ENCODE peak calls at places on chromosomes 3 and 15, in nine cellular contexts. W is colonic mucosa, U is prostate gland, X is left ventricle myocardium inferior, C is aorta, P is breast epithelium, Q is transverse colon, J is mammary epithelial cell, R is GM23338. I is an unnamed sample.
A peak's percentile ranks its signal among the peaks of the same experiment; 100 is the strongest.

GRCh38 chr15:28881170-28881569 is 4.6 kb upstream of the APBA2 start:
- DNase-seq in W (no peak), U (no peak), X (no peak), C (peak; percentile 31), P (no peak), Q (no peak), J (no peak), R (no peak), I (no peak)

GRCh38 chr15:68203956-68204355 is 1.2 kb downstream of the CALML4 start:
- DNase-seq in W (no peak), U (no peak), X (no peak), C (no peak), P (no peak), Q (no peak), J (no peak), R (no peak), I (no peak)

GRCh38 chr3:197468866-197469382 is 86.8 kb downstream of the BDH1 start:
- DNase-seq in W (peak; percentile 50), U (peak; percentile 63), X (no peak), C (no peak), P (no peak), Q (peak; percentile 53), J (no peak), R (no peak), I (no peak)

GRCh38 chr15:99550077-99550476 is 15.7 kb upstream of the MEF2A start:
- DNase-seq in W (no peak), U (no peak), X (no peak), C (no peak), P (no peak), Q (no peak), J (no peak), R (no peak), I (no peak)

GRCh38 chr3:130897316-130897715 is 3.4 kb downstream of the ATP2C1 start:
- DNase-seq in W (no peak), U (no peak), X (no peak), C (no peak), P (no peak), Q (no peak), J (no peak), R (peak; percentile 14), I (no peak)

GRCh38 chr15:78076231-78077052 is 1.1 kb downstream of the TBC1D2B start:
- DNase-seq in W (no peak), U (no peak), X (no peak), C (no peak), P (no peak), Q (no peak), J (no peak), R (peak; percentile 31), I (no peak)

GRCh38 chr15:66404532-66404931 is 17.8 kb downstream of the MAP2K1 start:
- DNase-seq in W (no peak), U (no peak), X (no peak), C (no peak), P (no peak), Q (no peak), J (no peak), R (peak; percentile 95), I (no peak)

GRCh38 chr3:193594946-193595689 is 2.1 kb downstream of the OPA1 start:
- DNase-seq in W (no peak), U (no peak), X (no peak), C (no peak), P (no peak), Q (no peak), J (no peak), R (peak; percentile 42), I (no peak)

GRCh38 chr3:127689266-127689860 is 16.6 kb downstream of the ABTB1 start:
- DNase-seq in W (no peak), U (no peak), X (peak; percentile 7), C (peak; percentile 65), P (no peak), Q (peak; percentile 3), J (no peak), R (no peak), I (peak; percentile 12)

GRCh38 chr3:13189639-13190375 is 116.6 kb upstream of the IQSEC1 start:
- DNase-seq in W (no peak), U (no peak), X (no peak), C (peak; percentile 70), P (no peak), Q (no peak), J (peak; percentile 28), R (no peak), I (peak; percentile 13)

GRCh38 chr15:100723323-100723801 is 121.0 kb downstream of the ASB7 start:
- DNase-seq in W (peak; percentile 11), U (peak; percentile 66), X (no peak), C (no peak), P (peak; percentile 37), Q (no peak), J (peak; percentile 73), R (no peak), I (no peak)

GRCh38 chr3:184538600-184539431 is 22.8 kb upstream of the EPHB3 start:
- DNase-seq in W (peak; percentile 8), U (no peak), X (no peak), C (peak; percentile 42), P (no peak), Q (no peak), J (no peak), R (no peak), I (no peak)
- H3K4me1 ChIP-seq in W (no peaks in the 10 kb centered on the region), U (no peaks in the 10 kb centered on the region), X (peaks cover 2% of the 10 kb centered on the region), C (no peaks in the 10 kb centered on the region), P (no peaks in the 10 kb centered on the region), Q (peaks cover 1% of the 10 kb centered on the region), J (peaks cover 1% of the 10 kb centered on the region), R (peaks cover 8% of the 10 kb centered on the region), I (peaks cover 1% of the 10 kb centered on the region)

GRCh38 chr3:184165548-184165947 is 9.1 kb upstream of the AP2M1 start:
- DNase-seq in W (no peak), U (no peak), X (no peak), C (no peak), P (no peak), Q (no peak), J (no peak), R (no peak), I (no peak)

GRCh38 chr3:184166671-184167070 is 8.0 kb upstream of the AP2M1 start:
- DNase-seq in W (no peak), U (no peak), X (no peak), C (no peak), P (no peak), Q (no peak), J (no peak), R (no peak), I (no peak)

GRCh38 chr3:184169896-184170875 is 4.5 kb upstream of the AP2M1 start:
- DNase-seq in W (no peak), U (no peak), X (no peak), C (peak; percentile 69), P (no peak), Q (no peak), J (no peak), R (peak; percentile 36), I (no peak)

GRCh38 chr3:184168363-184169120 is 6.1 kb upstream of the AP2M1 start:
- DNase-seq in W (no peak), U (no peak), X (no peak), C (no peak), P (no peak), Q (no peak), J (no peak), R (no peak), I (no peak)

DNA sequence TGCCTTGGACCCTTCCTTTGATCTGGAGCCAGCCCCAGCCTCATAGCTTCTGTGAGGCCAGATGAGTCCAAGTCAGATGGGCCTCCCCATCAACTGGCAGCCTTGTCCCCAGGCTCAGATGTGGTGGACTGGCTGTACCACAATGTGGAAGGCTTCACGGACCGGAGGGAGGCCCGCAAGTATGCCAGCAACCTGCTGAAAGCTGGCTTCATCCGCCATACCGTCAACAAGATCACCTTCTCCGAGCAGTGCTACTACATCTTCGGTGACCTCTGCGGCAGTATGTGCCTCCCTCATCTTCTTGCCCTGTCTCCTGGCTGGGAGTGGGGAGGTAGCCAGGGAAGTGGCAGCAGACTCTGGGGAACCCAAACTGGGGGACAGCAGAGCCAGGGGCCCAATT is 6.9 kb upstream of the AP2M1 start:
- DNase-seq in W (no peak), U (no peak), X (no peak), C (no peak), P (no peak), Q (no peak), J (no peak), R (no peak), I (no peak)
- H3K36me3 ChIP-seq in W (peaks cover 27% of the 10 kb centered on the region), U (peaks cover 50% of the 10 kb centered on the region), X (peaks cover 96% of the 10 kb centered on the region), C (peaks cover 6% of the 10 kb centered on the region), P (peaks cover 9% of the 10 kb centered on the region), Q (no peaks in the 10 kb centered on the region), J (peaks cover 30% of the 10 kb centered on the region), R (peaks cover 8% of the 10 kb centered on the region), I (peaks cover 98% of the 10 kb centered on the region)

GRCh38 chr15:87477759-87478687 is 778.5 kb downstream of the NTRK3 start:
- DNase-seq in W (no peak), U (peak; percentile 72), X (no peak), C (no peak), P (peak; percentile 60), Q (no peak), J (peak; percentile 85), R (peak; percentile 37), I (peak; percentile 69)

GRCh38 chr15:87477056-87477455 is 779.5 kb downstream of the NTRK3 start:
- DNase-seq in W (no peak), U (no peak), X (no peak), C (no peak), P (no peak), Q (no peak), J (no peak), R (no peak), I (no peak)

GRCh38 chr15:87483468-87483867 is 773.1 kb downstream of the NTRK3 start:
- DNase-seq in W (no peak), U (no peak), X (no peak), C (no peak), P (no peak), Q (no peak), J (no peak), R (no peak), I (no peak)

GRCh38 chr15:87478688-87479072 is 777.9 kb downstream of the NTRK3 start:
- DNase-seq in W (no peak), U (no peak), X (no peak), C (no peak), P (no peak), Q (no peak), J (no peak), R (no peak), I (no peak)
- H3K27ac ChIP-seq in W (no peak overlapping the region), U (no peak overlapping the region), X (no peak overlapping the region), C (no peak overlapping the region), P (no peak overlapping the region), Q (no peak overlapping the region), J (no peak overlapping the region), R (no peak overlapping the region), I (no peak overlapping the region)

GRCh38 chr3:146504546-146505197 is 35.3 kb upstream of the PLSCR2 start:
- DNase-seq in W (no peak), U (no peak), X (no peak), C (no peak), P (no peak), Q (no peak), J (peak; percentile 33), R (peak; percentile 68), I (no peak)

GRCh38 chr3:146503459-146504202 is 34.3 kb upstream of the PLSCR2 start:
- DNase-seq in W (peak; percentile 65), U (peak; percentile 37), X (no peak), C (peak; percentile 62), P (no peak), Q (peak; percentile 50), J (peak; percentile 92), R (peak; percentile 29), I (peak; percentile 45)

GRCh38 chr3:146505496-146505895 is 36.1 kb upstream of the PLSCR2 start:
- DNase-seq in W (no peak), U (no peak), X (no peak), C (no peak), P (no peak), Q (no peak), J (no peak), R (no peak), I (no peak)

GRCh38 chr3:146511402-146512134 is 32.8 kb downstream of the PLSCR1 start:
- DNase-seq in W (no peak), U (no peak), X (no peak), C (no peak), P (no peak), Q (no peak), J (no peak), R (no peak), I (no peak)

GRCh38 chr3:146507331-146508120 is 36.9 kb downstream of the PLSCR1 start:
- DNase-seq in W (no peak), U (no peak), X (no peak), C (no peak), P (no peak), Q (no peak), J (no peak), R (no peak), I (no peak)
- H3K4me1 ChIP-seq in W (peaks cover 7% of the 10 kb centered on the region), U (no peaks in the 10 kb centered on the region), X (peaks cover 31% of the 10 kb centered on the region), C (no peaks in the 10 kb centered on the region), P (no peaks in the 10 kb centered on the region), Q (peaks cover 65% of the 10 kb centered on the region), J (peaks cover 42% of the 10 kb centered on the region), R (peaks cover 31% of the 10 kb centered on the region), I (no peaks in the 10 kb centered on the region)

I was measured in tibial artery.